ENCODE peak calls at places on chromosomes 16 and 17, in five cellular contexts. E is HCT116, T is GM12878, I is HepG2, M is endothelial cell of umbilical vein. R is an unnamed sample.

GRCh38 chr16:67393111-67393789 is at the start of gene TPPP3:
- DNase-seq in E (no peak), T (no peak), I (peak), M (peak), R (peak)

GRCh38 chr16:89085755-89086154 is 7.9 kb upstream of the ACSF3 start:
- DNase-seq in E (no peak), T (no peak), I (no peak), M (no peak), R (no peak)

GRCh38 chr16:76583995-76584394 is 306.8 kb downstream of the CNTNAP4 start:
- DNase-seq in E (no peak), T (no peak), I (no peak), M (no peak), R (no peak)

GRCh38 chr16:79509221-79509631 is 91.3 kb downstream of the MAF start:
- DNase-seq in E (no peak), T (no peak), I (no peak), M (no peak), R (no peak)

GRCh38 chr16:88616320-88616719 is 22.1 kb upstream of the IL17C start:
- DNase-seq in E (no peak), T (no peak), I (no peak), M (no peak), R (no peak)

GRCh38 chr16:67151431-67152097 is 766 bp upstream of the B3GNT9 start:
- DNase-seq in E (no peak), T (no peak), I (no peak), M (no peak), R (no peak)

GRCh38 chr16:15777533-15778203 is 79.2 kb downstream of the MYH11 start:
- DNase-seq in E (peak), T (no peak), I (peak), M (peak), R (peak)

GRCh38 chr17:79322216-79323123 is 247.8 kb downstream of the ENGASE start:
- DNase-seq in E (no peak), T (no peak), I (no peak), M (no peak), R (no peak)

GRCh38 chr17:71176315-71176714 is 944.5 kb upstream of the SOX9 start:
- DNase-seq in E (no peak), T (no peak), I (no peak), M (no peak), R (no peak)

GRCh38 chr16:58098207-58099096 is 30.7 kb downstream of the CFAP20 start:
- DNase-seq in E (no peak), T (no peak), I (no peak), M (no peak), R (no peak)

GRCh38 chr17:44940321-44940720 is 7.3 kb downstream of the KIF18B start:
- DNase-seq in E (no peak), T (no peak), I (peak), M (no peak), R (no peak)

GRCh38 chr16:31286421-31287032 is 26.8 kb downstream of the ITGAM start:
- DNase-seq in E (no peak), T (peak), I (no peak), M (no peak), R (no peak)

GRCh38 chr16:87854053-87854906 is 15.0 kb downstream of the SLC7A5 start:
- DNase-seq in E (no peak), T (no peak), I (peak), M (no peak), R (peak)

GRCh38 chr17:6677158-6677831 is 25.7 kb downstream of the C17orf100 start:
- DNase-seq in E (no peak), T (no peak), I (peak), M (no peak), R (no peak)
- TF ChIP-seq EZH2 in E (no peak), T (no peak), I (no peak), M (no peak), R (no peak)

GRCh38 chr17:70033165-70033564 is 41.9 kb upstream of the KCNJ16 start:
- DNase-seq in E (no peak), T (no peak), I (no peak), M (no peak), R (no peak)
- TF ChIP-seq MAX in E (no peak), T (no peak), I (no peak), M (no peak), R (no peak)

GRCh38 chr17:75323043-75323591 is 33.9 kb upstream of the SLC25A19 start:
- DNase-seq in E (peak), T (no peak), I (peak), M (peak), R (peak)
- H3K27ac ChIP-seq in E (peak), T (peak), I (no peak), M (no peak), R (no peak)

GRCh38 chr17:66963521-66964082 is 905 bp upstream of the CACNG4 start:
- DNase-seq in E (no peak), T (no peak), I (no peak), M (no peak), R (no peak)

GRCh38 chr17:66964083-66964771 is at the start of gene CACNG4:
- DNase-seq in E (no peak), T (no peak), I (no peak), M (no peak), R (no peak)

GRCh38 chr17:66966529-66967418 is 2.3 kb downstream of the CACNG4 start:
- DNase-seq in E (no peak), T (no peak), I (no peak), M (no peak), R (no peak)

GRCh38 chr17:66965801-66966528 is 1.5 kb downstream of the CACNG4 start:
- DNase-seq in E (no peak), T (no peak), I (no peak), M (no peak), R (no peak)

GRCh38 chr17:66964930-66965800 is 658 bp downstream of the CACNG4 start:
- DNase-seq in E (no peak), T (no peak), I (no peak), M (no peak), R (peak)
- TF ChIP-seq EZH2 in E (no peak), T (no peak), I (peak), M (peak), R (no peak)